ENCODE peak calls at places on chromosomes 6 and 20, in six cellular contexts. V, P, L, U, N and R are unnamed samples. For H3K27me3, the result is how much of the 10 kb centered on the place peaks cover.

GRCh38 chr20:49276895-49277785 is 717 bp downstream of the ZNFX1 start:
- DNase-seq in U (peak), P (no peak), L (peak), V (peak), N (peak), R (no peak)

GRCh38 chr6:70371454-70372105 is 41.7 kb upstream of the FAM135A start:
- DNase-seq in V (no peak), U (no peak), N (peak), P (peak), L (peak), R (no peak)

GRCh38 chr6:132964868-132965382 is 150.6 kb downstream of the RPS12 start:
- DNase-seq in N (no peak), L (no peak), V (no peak), U (no peak), P (no peak), R (no peak)

GRCh38 chr6:42158631-42159030 is 14.5 kb upstream of the GUCA1A start:
- DNase-seq in P (no peak), U (no peak), L (no peak), N (no peak), V (no peak), R (no peak)

GRCh38 chr20:44594730-44595129 is 12.4 kb downstream of the PKIG start:
- DNase-seq in U (peak), P (peak), V (no peak), N (no peak), L (peak), R (no peak)

GRCh38 chr20:10337291-10337690 is 96.7 kb downstream of the MKKS start:
- DNase-seq in L (no peak), V (no peak), U (no peak), N (no peak), P (no peak), R (no peak)

GRCh38 chr6:44646355-44646754 is 258.8 kb downstream of the CDC5L start:
- DNase-seq in L (no peak), N (no peak), V (no peak), U (no peak), P (no peak), R (no peak)

GRCh38 chr20:64254156-64254555 is 1.4 kb upstream of the PCMTD2 start:
- DNase-seq in P (no peak), V (no peak), N (no peak), U (no peak), L (no peak), R (no peak)

GRCh38 chr6:2939315-2940009 is 31.9 kb downstream of the SERPINB6 start:
- DNase-seq in L (no peak), N (no peak), V (peak), U (no peak), P (no peak), R (peak)

GRCh38 chr20:31856516-31856915 is 11.1 kb upstream of the FOXS1 start:
- DNase-seq in U (peak), N (no peak), P (no peak), V (peak), L (no peak), R (no peak)
- H3K27me3 ChIP-seq in U (half or more), N (half or more), P (half or more), V (under half), L (under half), R (under half)

GRCh38 chr20:50331469-50332251 is 141.0 kb downstream of the CEBPB start:
- DNase-seq in U (no peak), P (no peak), V (no peak), L (no peak), N (no peak), R (peak)

GRCh38 chr20:50333131-50333530 is 142.5 kb downstream of the CEBPB start:
- DNase-seq in P (no peak), V (no peak), L (no peak), N (no peak), U (no peak), R (no peak)

GRCh38 chr20:50330504-50331313 is 140.1 kb downstream of the CEBPB start:
- DNase-seq in N (no peak), U (no peak), V (no peak), P (no peak), L (no peak), R (no peak)

GRCh38 chr20:50333856-50334255 is 143.2 kb downstream of the CEBPB start:
- DNase-seq in L (no peak), V (no peak), P (peak), N (no peak), U (no peak), R (no peak)

DNA sequence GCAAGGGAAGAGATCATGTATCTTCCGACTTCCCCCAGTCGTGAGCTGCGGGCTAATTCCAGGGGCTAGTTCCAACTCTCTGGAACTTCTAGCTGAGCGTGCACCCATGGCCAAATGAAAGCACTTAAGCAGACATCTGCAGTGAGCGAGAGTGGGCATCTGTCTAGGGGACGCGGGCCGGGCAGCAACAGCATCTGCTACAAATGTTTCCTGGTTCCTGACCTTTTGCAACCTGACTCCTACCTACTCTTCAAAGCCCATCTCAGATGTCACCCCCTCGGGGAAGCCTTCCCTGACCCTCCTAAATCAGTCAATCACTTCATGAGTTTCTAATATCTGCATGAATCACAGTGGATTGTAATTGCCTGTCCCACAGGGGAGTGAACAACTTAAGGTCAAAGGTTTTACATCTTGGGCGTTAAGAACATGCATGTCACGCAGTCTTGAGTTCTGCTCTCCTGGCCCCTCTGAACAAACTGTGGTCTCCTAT is 141.9 kb downstream of the CEBPB start:
- DNase-seq in N (no peak), V (no peak), L (no peak), P (no peak), U (no peak), R (no peak)
- H3K27me3 ChIP-seq in N (under half), V (under half), L (under half), P (under half), U (under half), R (under half)

DNA sequence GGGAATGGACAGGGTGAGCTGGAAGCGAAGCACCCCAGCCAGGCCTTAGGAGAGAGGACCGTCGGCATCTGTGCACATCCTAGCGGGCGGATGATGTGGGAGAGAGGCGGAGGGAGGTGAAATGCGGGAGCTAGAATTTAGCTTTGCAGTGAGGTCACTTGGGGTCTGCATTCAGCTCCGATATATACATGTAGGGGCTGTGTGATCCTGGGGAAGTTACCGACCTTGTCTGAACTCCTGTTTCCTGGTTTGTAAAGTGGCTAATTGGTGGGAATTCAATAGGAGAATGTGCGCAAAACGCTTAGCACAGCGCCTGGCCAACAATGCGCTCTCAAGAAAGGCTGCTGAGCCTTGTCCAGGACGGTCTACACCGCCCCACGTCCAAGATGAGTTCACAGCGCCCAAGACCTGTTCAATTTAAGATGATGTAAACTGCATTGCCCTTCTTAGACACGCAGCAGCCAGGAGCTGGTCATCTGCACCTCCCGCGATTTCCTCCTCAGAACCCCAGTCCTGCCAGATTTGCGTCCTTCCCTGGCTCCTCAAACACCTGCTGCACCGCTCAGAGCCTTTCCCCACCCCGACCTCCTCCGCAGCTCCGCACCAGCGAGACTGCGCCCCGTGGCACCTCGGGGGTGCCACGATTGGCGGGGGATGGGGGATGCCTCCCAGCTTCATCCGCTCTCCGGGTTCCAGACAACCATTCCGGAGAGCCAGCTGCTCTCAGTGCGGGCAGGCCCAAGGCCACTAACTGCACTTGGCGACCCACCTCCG is 6.8 kb upstream of the TFAP2A start:
- DNase-seq in U (no peak), P (no peak), N (no peak), V (no peak), L (no peak), R (no peak)
- H3K27me3 ChIP-seq in U (half or more), P (half or more), N (under half), V (under half), L (under half), R (under half)

GRCh38 chr20:2518558-2518957 is 9.8 kb upstream of the ZNF343 start:
- DNase-seq in L (peak), P (no peak), U (no peak), V (no peak), N (no peak), R (no peak)
- H3K27me3 ChIP-seq in L (under half), P (under half), U (under half), V (under half), N (under half), R (under half)

GRCh38 chr6:1600764-1601615 is 8.7 kb upstream of the FOXC1 start:
- DNase-seq in P (no peak), U (peak), N (no peak), L (no peak), V (no peak), R (no peak)

GRCh38 chr6:1603708-1604346 is 5.9 kb upstream of the FOXC1 start:
- DNase-seq in P (no peak), U (no peak), N (no peak), V (no peak), L (no peak), R (no peak)

GRCh38 chr6:1600063-1600763 is 9.5 kb upstream of the FOXC1 start:
- DNase-seq in U (no peak), V (no peak), L (no peak), P (no peak), N (no peak), R (no peak)

GRCh38 chr6:1602356-1602713 is 7.4 kb upstream of the FOXC1 start:
- DNase-seq in U (peak), V (no peak), L (no peak), P (no peak), N (no peak), R (no peak)

DNA sequence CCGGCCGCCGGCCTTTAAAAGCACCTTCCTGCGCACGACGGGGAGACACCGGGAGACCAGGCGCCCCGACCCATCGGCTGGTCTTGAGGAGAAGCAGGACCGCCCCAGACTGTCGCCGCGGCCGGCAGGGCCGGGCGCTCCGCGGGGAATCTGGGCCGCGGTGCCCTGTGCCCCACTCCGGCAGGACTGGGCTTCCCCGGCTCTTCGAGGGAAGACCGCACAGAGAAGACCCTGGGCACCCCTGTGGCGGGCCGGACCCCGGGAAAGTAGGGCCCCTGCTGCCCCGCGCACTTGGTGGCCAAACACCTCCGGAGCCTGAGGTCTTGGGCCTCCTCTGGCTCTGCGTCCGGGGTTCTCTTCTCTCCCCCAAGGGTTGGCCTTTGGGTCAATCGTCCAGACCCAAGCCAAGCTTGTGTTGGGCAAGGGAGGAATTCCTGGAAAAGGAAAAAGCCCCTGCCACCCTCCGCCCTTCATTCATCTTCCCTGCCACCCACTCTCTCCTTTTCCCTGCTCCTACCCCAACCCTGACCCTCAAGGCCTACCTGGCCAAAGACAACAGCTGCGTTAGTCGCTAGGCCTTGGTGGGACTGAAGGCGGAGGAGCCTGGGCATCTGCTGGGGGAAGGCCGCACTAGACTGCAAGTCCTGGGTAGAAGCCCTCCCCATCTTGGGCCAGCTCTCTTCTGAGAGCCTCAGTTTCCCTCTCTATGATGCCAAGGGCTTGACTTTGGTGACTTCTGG is 7.9 kb upstream of the FOXC1 start:
- DNase-seq in P (no peak), N (no peak), V (no peak), U (peak), L (no peak), R (no peak)
- H3K27me3 ChIP-seq in P (under half), N (under half), V (under half), U (under half), L (half or more), R (half or more)

GRCh38 chr20:57178582-57179112 is 87.8 kb downstream of the BMP7 start:
- DNase-seq in U (peak), L (no peak), V (no peak), N (no peak), P (no peak), R (no peak)

GRCh38 chr20:57180954-57181353 is 85.5 kb downstream of the BMP7 start:
- DNase-seq in U (no peak), N (no peak), V (no peak), L (no peak), P (no peak), R (no peak)

GRCh38 chr20:57180385-57180784 is 86.1 kb downstream of the BMP7 start:
- DNase-seq in L (no peak), V (no peak), N (no peak), U (peak), P (no peak), R (no peak)

GRCh38 chr20:57177636-57178280 is 88.7 kb downstream of the BMP7 start:
- DNase-seq in L (no peak), V (no peak), U (no peak), N (no peak), P (no peak), R (no peak)

GRCh38 chr20:57179265-57179664 is 87.2 kb downstream of the BMP7 start:
- DNase-seq in N (no peak), U (peak), L (no peak), V (no peak), P (no peak), R (no peak)
- H3K27me3 ChIP-seq in N (under half), U (under half), L (under half), V (under half), P (under half), R (under half)

GRCh38 chr6:75204222-75204958 is 1.5 kb downstream of the COL12A1 start:
- DNase-seq in P (no peak), L (peak), V (peak), N (peak), U (peak), R (peak)

GRCh38 chr6:75204959-75205775 is 686 bp downstream of the COL12A1 start:
- DNase-seq in N (peak), U (peak), V (peak), P (no peak), L (no peak), R (no peak)

GRCh38 chr6:75207211-75207984 is 1.5 kb upstream of the COL12A1 start:
- DNase-seq in U (peak), P (no peak), L (no peak), V (peak), N (no peak), R (no peak)

GRCh38 chr6:75205776-75206334 is at the start of gene COL12A1:
- DNase-seq in P (peak), V (peak), U (peak), L (no peak), N (peak), R (peak)

DNA sequence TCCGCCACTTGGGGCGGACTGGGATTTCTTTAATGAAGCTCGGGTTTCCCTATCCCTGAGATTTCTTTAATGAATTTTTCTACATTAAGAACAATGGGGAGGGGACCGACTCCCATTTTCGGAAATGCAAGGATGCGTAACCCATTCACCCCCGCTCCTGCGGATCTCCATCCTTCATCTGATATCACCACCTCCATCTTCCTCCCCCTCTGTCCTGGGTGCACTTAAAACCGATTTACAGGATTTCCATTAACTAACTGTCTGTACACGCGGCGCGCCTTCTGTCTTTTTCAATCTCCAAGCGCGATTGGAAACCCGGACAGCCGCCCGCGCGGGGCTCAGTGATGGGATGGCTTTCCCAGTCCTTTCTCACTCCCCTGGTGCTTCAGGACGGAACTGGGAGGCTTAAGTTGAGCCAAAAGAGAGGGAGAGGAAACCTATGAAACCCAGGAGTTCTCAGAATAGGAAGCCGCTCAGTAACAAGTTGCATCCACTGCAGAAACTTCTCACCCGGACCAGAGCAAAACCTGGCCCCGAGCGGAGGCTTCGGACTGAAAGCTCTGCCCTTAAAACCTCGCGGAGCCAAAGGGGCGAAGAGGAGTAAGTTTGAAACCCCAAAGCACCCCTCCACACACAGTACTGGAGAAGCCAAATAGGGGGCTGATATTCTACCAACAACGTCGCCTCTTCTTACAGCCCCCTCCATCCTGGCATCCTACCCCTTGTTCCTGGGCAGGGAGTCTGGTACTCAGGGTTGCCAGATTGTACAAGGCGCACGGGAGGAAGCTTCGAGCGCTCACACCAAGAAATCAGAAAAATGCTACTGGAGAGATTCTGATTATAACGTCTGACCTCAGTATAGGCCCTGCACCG is 721 bp upstream of the COL12A1 start:
- DNase-seq in N (no peak), V (peak), L (no peak), U (no peak), P (no peak), R (no peak)
- H3K27me3 ChIP-seq in N (under half), V (under half), L (under half), U (half or more), P (under half), R (half or more)